ENCODE peak calls at places on chromosomes 16 and 17, in five cellular contexts. One of them, this sample, is unnamed.

GRCh38 chr17:21076242-21076641 is 33.4 kb upstream of the USP22 start:
- DNase-seq in NCI-H1092: no peak
- DNase-seq in SK-MEL-5: no peak
- DNase-seq in mesendoderm: no peak
- DNase-seq in NCI-H446 treated with DMSO at 0.1 percent for 48 hours: no peak
- DNase-seq in this sample: no peak

GRCh38 chr17:68178831-68179230 is 69.0 kb upstream of the AMZ2 start:
- DNase-seq in NCI-H1092: no peak
- DNase-seq in mesendoderm: no peak
- DNase-seq in SK-MEL-5: no peak
- DNase-seq in NCI-H446 treated with DMSO at 0.1 percent for 48 hours: no peak
- DNase-seq in this sample: no peak

GRCh38 chr17:76447931-76448652 is 4.9 kb downstream of the UBE2O start:
- DNase-seq in mesendoderm: no peak
- DNase-seq in NCI-H1092: no peak
- DNase-seq in NCI-H446 treated with DMSO at 0.1 percent for 48 hours: no peak
- DNase-seq in SK-MEL-5: no peak
- DNase-seq in this sample: no peak

GRCh38 chr17:74354123-74354522 is 7.5 kb downstream of the BTBD17 start:
- DNase-seq in NCI-H1092: no peak
- DNase-seq in mesendoderm: peak
- DNase-seq in SK-MEL-5: peak
- DNase-seq in NCI-H446 treated with DMSO at 0.1 percent for 48 hours: no peak
- DNase-seq in this sample: peak

GRCh38 chr17:39063681-39064069 is 87.8 kb downstream of the PLXDC1 start:
- DNase-seq in SK-MEL-5: no peak
- DNase-seq in mesendoderm: no peak
- DNase-seq in NCI-H446 treated with DMSO at 0.1 percent for 48 hours: no peak
- DNase-seq in NCI-H1092: no peak
- DNase-seq in this sample: no peak

GRCh38 chr17:34650361-34650760 is 71.0 kb downstream of the TMEM132E start:
- DNase-seq in SK-MEL-5: no peak
- DNase-seq in mesendoderm: no peak
- DNase-seq in NCI-H446 treated with DMSO at 0.1 percent for 48 hours: no peak
- DNase-seq in NCI-H1092: no peak
- DNase-seq in this sample: no peak

GRCh38 chr17:73957564-73957963 is 245.9 kb upstream of the RPL38 start:
- DNase-seq in NCI-H446 treated with DMSO at 0.1 percent for 48 hours: no peak
- DNase-seq in NCI-H1092: no peak
- DNase-seq in mesendoderm: peak
- DNase-seq in SK-MEL-5: no peak
- DNase-seq in this sample: peak

GRCh38 chr16:20918486-20919239 is 18.1 kb downstream of the LYRM1 start:
- DNase-seq in NCI-H1092: no peak
- DNase-seq in SK-MEL-5: no peak
- DNase-seq in NCI-H446 treated with DMSO at 0.1 percent for 48 hours: no peak
- DNase-seq in mesendoderm: no peak
- DNase-seq in this sample: no peak

GRCh38 chr16:80803341-80804060 is 897 bp downstream of the CDYL2 start:
- DNase-seq in mesendoderm: peak
- DNase-seq in NCI-H1092: no peak
- DNase-seq in NCI-H446 treated with DMSO at 0.1 percent for 48 hours: no peak
- DNase-seq in SK-MEL-5: no peak
- DNase-seq in this sample: peak

GRCh38 chr17:69547230-69547629 is 132.7 kb downstream of the MAP2K6 start:
- DNase-seq in NCI-H446 treated with DMSO at 0.1 percent for 48 hours: no peak
- DNase-seq in SK-MEL-5: no peak
- DNase-seq in mesendoderm: no peak
- DNase-seq in NCI-H1092: no peak
- DNase-seq in this sample: no peak

GRCh38 chr16:27428035-27428785 is 26.2 kb downstream of the IL21R start:
- DNase-seq in SK-MEL-5: peak
- DNase-seq in NCI-H446 treated with DMSO at 0.1 percent for 48 hours: no peak
- DNase-seq in mesendoderm: peak
- DNase-seq in NCI-H1092: no peak
- DNase-seq in this sample: no peak

GRCh38 chr16:11085025-11085485 is 140.7 kb downstream of the CLEC16A start:
- DNase-seq in mesendoderm: no peak
- DNase-seq in SK-MEL-5: no peak
- DNase-seq in NCI-H1092: no peak
- DNase-seq in NCI-H446 treated with DMSO at 0.1 percent for 48 hours: peak
- DNase-seq in this sample: no peak

GRCh38 chr17:33099252-33099651 is 107.6 kb downstream of the SPACA3 start:
- DNase-seq in SK-MEL-5: no peak
- DNase-seq in NCI-H1092: no peak
- DNase-seq in NCI-H446 treated with DMSO at 0.1 percent for 48 hours: no peak
- DNase-seq in mesendoderm: no peak
- DNase-seq in this sample: no peak

GRCh38 chr17:82297280-82297803 is 20.1 kb downstream of the CD7 start:
- DNase-seq in NCI-H1092: no peak
- DNase-seq in NCI-H446 treated with DMSO at 0.1 percent for 48 hours: no peak
- DNase-seq in SK-MEL-5: peak
- DNase-seq in mesendoderm: no peak
- DNase-seq in this sample: peak

GRCh38 chr17:76491271-76492184 is 9.7 kb downstream of the RHBDF2 start:
- DNase-seq in NCI-H1092: no peak
- DNase-seq in mesendoderm: no peak
- DNase-seq in SK-MEL-5: no peak
- DNase-seq in NCI-H446 treated with DMSO at 0.1 percent for 48 hours: no peak
- DNase-seq in this sample: no peak